ENCODE peak calls at places on chromosomes 3 and 15, in seven cellular contexts. One of them, this sample, is unnamed.

GRCh38 chr3:133371181-133371580 is 28.7 kb upstream of the BFSP2 start:
- DNase-seq in psoas muscle: no peak
- DNase-seq in colonic mucosa: no peak
- DNase-seq in lung: no peak
- DNase-seq in pancreas: no peak
- DNase-seq in heart right ventricle: no peak
- DNase-seq in Peyer's patch: no peak
- DNase-seq in this sample: no peak

GRCh38 chr3:64223809-64224570 is 1.3 kb downstream of the PRICKLE2 start:
- DNase-seq in psoas muscle: no peak
- DNase-seq in colonic mucosa: no peak
- DNase-seq in lung: no peak
- DNase-seq in pancreas: no peak
- DNase-seq in heart right ventricle: no peak
- DNase-seq in Peyer's patch: no peak
- DNase-seq in this sample: no peak

GRCh38 chr15:53297828-53298227 is 461.6 kb downstream of the WDR72 start:
- DNase-seq in psoas muscle: no peak
- DNase-seq in colonic mucosa: no peak
- DNase-seq in lung: no peak
- DNase-seq in pancreas: no peak
- DNase-seq in heart right ventricle: no peak
- DNase-seq in Peyer's patch: no peak
- DNase-seq in this sample: no peak

GRCh38 chr3:193243571-193243970 is 2.5 kb downstream of the PLAAT1 start:
- DNase-seq in psoas muscle: no peak
- DNase-seq in colonic mucosa: no peak
- DNase-seq in lung: no peak
- DNase-seq in pancreas: no peak
- DNase-seq in heart right ventricle: no peak
- DNase-seq in Peyer's patch: no peak
- DNase-seq in this sample: no peak

GRCh38 chr3:129619726-129620162 is 13.3 kb upstream of the PLXND1 start:
- DNase-seq in psoas muscle: no peak
- DNase-seq in colonic mucosa: no peak
- DNase-seq in lung: no peak
- DNase-seq in pancreas: peak; percentile 20
- DNase-seq in heart right ventricle: no peak
- DNase-seq in Peyer's patch: no peak
- DNase-seq in this sample: no peak

GRCh38 chr3:123480428-123480827 is 31.5 kb upstream of the ADCY5 start:
- DNase-seq in psoas muscle: no peak
- DNase-seq in colonic mucosa: no peak
- DNase-seq in lung: no peak
- DNase-seq in pancreas: no peak
- DNase-seq in heart right ventricle: no peak
- DNase-seq in Peyer's patch: no peak
- DNase-seq in this sample: no peak

GRCh38 chr3:109023656-109024254 is 70.1 kb upstream of the GUCA1C start:
- DNase-seq in psoas muscle: no peak
- DNase-seq in colonic mucosa: peak; percentile 27
- DNase-seq in lung: no peak
- DNase-seq in pancreas: peak; percentile 22
- DNase-seq in heart right ventricle: peak; percentile 13
- DNase-seq in Peyer's patch: peak; percentile 71
- DNase-seq in this sample: no peak

GRCh38 chr3:109926376-109926775 is 589.0 kb upstream of the DPPA4 start:
- DNase-seq in psoas muscle: no peak
- DNase-seq in colonic mucosa: no peak
- DNase-seq in lung: no peak
- DNase-seq in pancreas: no peak
- DNase-seq in heart right ventricle: no peak
- DNase-seq in Peyer's patch: no peak
- DNase-seq in this sample: no peak

GRCh38 chr15:58529041-58529440 is 97.2 kb downstream of the LIPC start:
- DNase-seq in psoas muscle: no peak
- DNase-seq in colonic mucosa: no peak
- DNase-seq in lung: no peak
- DNase-seq in pancreas: no peak
- DNase-seq in heart right ventricle: no peak
- DNase-seq in Peyer's patch: peak; percentile 13
- DNase-seq in this sample: no peak

GRCh38 chr3:105823149-105823866 is 45.5 kb downstream of the CBLB start:
- DNase-seq in psoas muscle: no peak
- DNase-seq in colonic mucosa: no peak
- DNase-seq in lung: no peak
- DNase-seq in pancreas: no peak
- DNase-seq in heart right ventricle: no peak
- DNase-seq in Peyer's patch: peak; percentile 61
- DNase-seq in this sample: no peak

GRCh38 chr3:127538569-127538968 is 52.0 kb downstream of the TPRA1 start:
- DNase-seq in psoas muscle: no peak
- DNase-seq in colonic mucosa: no peak
- DNase-seq in lung: no peak
- DNase-seq in pancreas: no peak
- DNase-seq in heart right ventricle: no peak
- DNase-seq in Peyer's patch: peak; percentile 18
- DNase-seq in this sample: no peak

GRCh38 chr3:111194048-111194447 is 122.4 kb downstream of the NECTIN3 start:
- DNase-seq in psoas muscle: no peak
- DNase-seq in colonic mucosa: no peak
- DNase-seq in lung: no peak
- DNase-seq in pancreas: no peak
- DNase-seq in heart right ventricle: no peak
- DNase-seq in Peyer's patch: no peak
- DNase-seq in this sample: no peak

GRCh38 chr15:89665449-89666146 is 10.3 kb upstream of the KIF7 start:
- DNase-seq in psoas muscle: peak; percentile 74
- DNase-seq in colonic mucosa: peak; percentile 58
- DNase-seq in lung: no peak
- DNase-seq in pancreas: no peak
- DNase-seq in heart right ventricle: peak; percentile 61
- DNase-seq in Peyer's patch: peak; percentile 66
- DNase-seq in this sample: no peak

GRCh38 chr15:41936649-41937567 is 35.4 kb downstream of the EHD4 start:
- DNase-seq in psoas muscle: peak; percentile 51
- DNase-seq in colonic mucosa: no peak
- DNase-seq in lung: no peak
- DNase-seq in pancreas: no peak
- DNase-seq in heart right ventricle: peak; percentile 69
- DNase-seq in Peyer's patch: peak; percentile 82
- DNase-seq in this sample: no peak

GRCh38 chr3:4079354-4080180 is 223.6 kb upstream of the SETMAR start:
- DNase-seq in psoas muscle: no peak
- DNase-seq in colonic mucosa: no peak
- DNase-seq in lung: no peak
- DNase-seq in pancreas: no peak
- DNase-seq in heart right ventricle: no peak
- DNase-seq in Peyer's patch: peak; percentile 63
- DNase-seq in this sample: no peak

GRCh38 chr15:68203486-68203885 is 1.6 kb downstream of the CALML4 start:
- DNase-seq in psoas muscle: no peak
- DNase-seq in colonic mucosa: no peak
- DNase-seq in lung: no peak
- DNase-seq in pancreas: no peak
- DNase-seq in heart right ventricle: no peak
- DNase-seq in Peyer's patch: peak; percentile 44
- DNase-seq in this sample: no peak

GRCh38 chr15:36970522-36970921 is 129.8 kb downstream of the MEIS2 start:
- DNase-seq in psoas muscle: no peak
- DNase-seq in colonic mucosa: peak; percentile 18
- DNase-seq in lung: no peak
- DNase-seq in pancreas: no peak
- DNase-seq in heart right ventricle: no peak
- DNase-seq in Peyer's patch: no peak
- DNase-seq in this sample: no peak

GRCh38 chr3:33380653-33381052 is 59.6 kb downstream of the UBP1 start:
- DNase-seq in psoas muscle: no peak
- DNase-seq in colonic mucosa: no peak
- DNase-seq in lung: no peak
- DNase-seq in pancreas: no peak
- DNase-seq in heart right ventricle: no peak
- DNase-seq in Peyer's patch: no peak
- DNase-seq in this sample: no peak

GRCh38 chr3:25372167-25372566 is 55.9 kb upstream of the RARB start:
- DNase-seq in psoas muscle: no peak
- DNase-seq in colonic mucosa: no peak
- DNase-seq in lung: no peak
- DNase-seq in pancreas: no peak
- DNase-seq in heart right ventricle: no peak
- DNase-seq in Peyer's patch: no peak
- DNase-seq in this sample: no peak

GRCh38 chr3:130850044-130850797 is 43.7 kb upstream of the ATP2C1 start:
- DNase-seq in psoas muscle: no peak
- DNase-seq in colonic mucosa: no peak
- DNase-seq in lung: no peak
- DNase-seq in pancreas: peak; percentile 19
- DNase-seq in heart right ventricle: peak; percentile 36
- DNase-seq in Peyer's patch: no peak
- DNase-seq in this sample: no peak

GRCh38 chr3:197541756-197542539 is 13.8 kb downstream of the BDH1 start:
- DNase-seq in psoas muscle: peak; percentile 60
- DNase-seq in colonic mucosa: no peak
- DNase-seq in lung: no peak
- DNase-seq in pancreas: no peak
- DNase-seq in heart right ventricle: peak; percentile 73
- DNase-seq in Peyer's patch: peak; percentile 46
- DNase-seq in this sample: no peak

DNA sequence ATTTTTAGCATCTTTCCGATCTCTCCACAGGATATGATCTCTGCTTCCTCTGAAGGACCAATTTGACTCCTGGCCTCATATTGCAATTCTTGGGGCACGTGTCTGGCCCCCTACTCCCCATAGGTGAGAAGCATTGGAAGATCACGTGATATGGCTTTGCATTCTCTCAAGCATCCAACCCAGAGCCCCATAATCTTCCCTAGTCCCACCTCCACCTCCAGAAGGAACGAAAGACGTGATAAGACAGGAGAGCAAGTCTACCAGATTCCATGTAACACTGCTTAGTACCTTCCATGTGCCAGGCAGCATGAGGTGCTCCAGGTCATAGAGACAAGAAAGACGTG is 176.3 kb downstream of the MEGF11 start:
- DNase-seq in psoas muscle: no peak
- DNase-seq in colonic mucosa: no peak
- DNase-seq in lung: no peak
- DNase-seq in pancreas: no peak
- DNase-seq in heart right ventricle: no peak
- DNase-seq in Peyer's patch: no peak
- DNase-seq in this sample: no peak
- H3K27me3 ChIP-seq in psoas muscle: no peaks in the 10 kb centered on the region
- H3K27me3 ChIP-seq in colonic mucosa: no peaks in the 10 kb centered on the region
- H3K27me3 ChIP-seq in lung: no peaks in the 10 kb centered on the region
- H3K27me3 ChIP-seq in pancreas: no peaks in the 10 kb centered on the region
- H3K27me3 ChIP-seq in heart right ventricle: peaks cover 15% of the 10 kb centered on the region
- H3K27me3 ChIP-seq in Peyer's patch: no peaks in the 10 kb centered on the region
- H3K27me3 ChIP-seq in this sample: peaks cover 6% of the 10 kb centered on the region

GRCh38 chr15:32887090-32887489 is 169.3 kb downstream of the GREM1 start:
- DNase-seq in psoas muscle: no peak
- DNase-seq in colonic mucosa: no peak
- DNase-seq in lung: no peak
- DNase-seq in pancreas: no peak
- DNase-seq in heart right ventricle: no peak
- DNase-seq in Peyer's patch: no peak
- DNase-seq in this sample: no peak

GRCh38 chr15:32886441-32886840 is 168.6 kb downstream of the GREM1 start:
- DNase-seq in psoas muscle: no peak
- DNase-seq in colonic mucosa: no peak
- DNase-seq in lung: no peak
- DNase-seq in pancreas: no peak
- DNase-seq in heart right ventricle: no peak
- DNase-seq in Peyer's patch: no peak
- DNase-seq in this sample: no peak

GRCh38 chr15:32888221-32888761 is 170.5 kb downstream of the GREM1 start:
- DNase-seq in psoas muscle: no peak
- DNase-seq in colonic mucosa: no peak
- DNase-seq in lung: no peak
- DNase-seq in pancreas: no peak
- DNase-seq in heart right ventricle: no peak
- DNase-seq in Peyer's patch: no peak
- DNase-seq in this sample: no peak

GRCh38 chr15:32885711-32886110 is 167.9 kb downstream of the GREM1 start:
- DNase-seq in psoas muscle: no peak
- DNase-seq in colonic mucosa: no peak
- DNase-seq in lung: no peak
- DNase-seq in pancreas: no peak
- DNase-seq in heart right ventricle: no peak
- DNase-seq in Peyer's patch: no peak
- DNase-seq in this sample: no peak

GRCh38 chr15:32889189-32889588 is 171.4 kb downstream of the GREM1 start:
- DNase-seq in psoas muscle: no peak
- DNase-seq in colonic mucosa: no peak
- DNase-seq in lung: no peak
- DNase-seq in pancreas: no peak
- DNase-seq in heart right ventricle: no peak
- DNase-seq in Peyer's patch: no peak
- DNase-seq in this sample: no peak
- H3K9me3 ChIP-seq in psoas muscle: no peaks in the 10 kb centered on the region
- H3K9me3 ChIP-seq in colonic mucosa: no peaks in the 10 kb centered on the region
- H3K9me3 ChIP-seq in lung: no peaks in the 10 kb centered on the region
- H3K9me3 ChIP-seq in pancreas: no peaks in the 10 kb centered on the region
- H3K9me3 ChIP-seq in heart right ventricle: no peaks in the 10 kb centered on the region
- H3K9me3 ChIP-seq in Peyer's patch: no peaks in the 10 kb centered on the region
- H3K9me3 ChIP-seq in this sample: no peaks in the 10 kb centered on the region

GRCh38 chr15:55267401-55268053 is 22.1 kb downstream of the RAB27A start:
- DNase-seq in psoas muscle: peak; percentile 31
- DNase-seq in colonic mucosa: peak; percentile 35
- DNase-seq in lung: peak; percentile 39
- DNase-seq in pancreas: peak; percentile 45
- DNase-seq in heart right ventricle: no peak
- DNase-seq in Peyer's patch: peak; percentile 91
- DNase-seq in this sample: no peak
- H3K27ac ChIP-seq in psoas muscle: no peak overlapping the region
- H3K27ac ChIP-seq in colonic mucosa: peak overlapping the region; percentile 30
- H3K27ac ChIP-seq in lung: peak overlapping the region; percentile 8
- H3K27ac ChIP-seq in pancreas: no peak overlapping the region
- H3K27ac ChIP-seq in heart right ventricle: no peak overlapping the region
- H3K27ac ChIP-seq in Peyer's patch: peak overlapping the region; percentile 60
- H3K27ac ChIP-seq in this sample: no peak overlapping the region

GRCh38 chr3:134694946-134695543 is 44.2 kb upstream of the KY start:
- DNase-seq in psoas muscle: no peak
- DNase-seq in colonic mucosa: no peak
- DNase-seq in lung: no peak
- DNase-seq in pancreas: no peak
- DNase-seq in heart right ventricle: no peak
- DNase-seq in Peyer's patch: no peak
- DNase-seq in this sample: no peak

GRCh38 chr3:134697830-134698699 is 47.2 kb upstream of the KY start:
- DNase-seq in psoas muscle: no peak
- DNase-seq in colonic mucosa: no peak
- DNase-seq in lung: no peak
- DNase-seq in pancreas: no peak
- DNase-seq in heart right ventricle: no peak
- DNase-seq in Peyer's patch: no peak
- DNase-seq in this sample: no peak

GRCh38 chr3:134693804-134694203 is 43.0 kb upstream of the KY start:
- DNase-seq in psoas muscle: no peak
- DNase-seq in colonic mucosa: no peak
- DNase-seq in lung: no peak
- DNase-seq in pancreas: no peak
- DNase-seq in heart right ventricle: peak; percentile 77
- DNase-seq in Peyer's patch: no peak
- DNase-seq in this sample: no peak

GRCh38 chr3:134694445-134694844 is 43.6 kb upstream of the KY start:
- DNase-seq in psoas muscle: no peak
- DNase-seq in colonic mucosa: no peak
- DNase-seq in lung: no peak
- DNase-seq in pancreas: no peak
- DNase-seq in heart right ventricle: no peak
- DNase-seq in Peyer's patch: no peak
- DNase-seq in this sample: no peak

GRCh38 chr3:134696155-134696554 is 45.3 kb upstream of the KY start:
- DNase-seq in psoas muscle: no peak
- DNase-seq in colonic mucosa: no peak
- DNase-seq in lung: no peak
- DNase-seq in pancreas: no peak
- DNase-seq in heart right ventricle: peak; percentile 26
- DNase-seq in Peyer's patch: no peak
- DNase-seq in this sample: no peak
- H3K27me3 ChIP-seq in psoas muscle: no peaks in the 10 kb centered on the region
- H3K27me3 ChIP-seq in colonic mucosa: no peaks in the 10 kb centered on the region
- H3K27me3 ChIP-seq in lung: no peaks in the 10 kb centered on the region
- H3K27me3 ChIP-seq in pancreas: no peaks in the 10 kb centered on the region
- H3K27me3 ChIP-seq in heart right ventricle: no peaks in the 10 kb centered on the region
- H3K27me3 ChIP-seq in Peyer's patch: no peaks in the 10 kb centered on the region
- H3K27me3 ChIP-seq in this sample: peaks cover 14% of the 10 kb centered on the region

This sample was measured in Panc1.